ENCODE peak calls at places on chromosomes 6 and 20, in eight cellular contexts. One of them, this sample, is unnamed.

GRCh38 chr20:45969712-45970634 is 2.0 kb downstream of the ZNF335 start:
- DNase-seq in fibroblast of mammary gland: peak
- DNase-seq in GM12865: no peak
- DNase-seq in lung: no peak
- DNase-seq in A549: peak
- DNase-seq in AG04450: peak
- DNase-seq in GM12864: no peak
- DNase-seq in ovary: no peak
- DNase-seq in this sample: peak

GRCh38 chr6:13194852-13195251 is 133.5 kb downstream of the TBC1D7 start:
- DNase-seq in ovary: no peak
- DNase-seq in fibroblast of mammary gland: peak
- DNase-seq in lung: peak
- DNase-seq in A549: peak
- DNase-seq in GM12865: peak
- DNase-seq in AG04450: peak
- DNase-seq in GM12864: peak
- DNase-seq in this sample: peak

GRCh38 chr20:22446613-22447447 is 137.5 kb downstream of the FOXA2 start:
- DNase-seq in fibroblast of mammary gland: no peak
- DNase-seq in GM12865: no peak
- DNase-seq in lung: peak
- DNase-seq in ovary: no peak
- DNase-seq in GM12864: no peak
- DNase-seq in AG04450: no peak
- DNase-seq in A549: no peak
- DNase-seq in this sample: no peak

GRCh38 chr6:31898200-31899011 is 908 bp upstream of the EHMT2 start:
- DNase-seq in ovary: peak
- DNase-seq in lung: no peak
- DNase-seq in GM12864: no peak
- DNase-seq in fibroblast of mammary gland: peak
- DNase-seq in GM12865: peak
- DNase-seq in AG04450: no peak
- DNase-seq in A549: peak
- DNase-seq in this sample: peak

GRCh38 chr6:147641511-147641910 is 133.0 kb downstream of the SAMD5 start:
- DNase-seq in lung: no peak
- DNase-seq in ovary: no peak
- DNase-seq in AG04450: no peak
- DNase-seq in A549: no peak
- DNase-seq in GM12865: no peak
- DNase-seq in fibroblast of mammary gland: no peak
- DNase-seq in GM12864: no peak
- DNase-seq in this sample: no peak

GRCh38 chr6:6915813-6916547 is 191.8 kb upstream of the RREB1 start:
- DNase-seq in ovary: peak
- DNase-seq in GM12864: no peak
- DNase-seq in GM12865: no peak
- DNase-seq in fibroblast of mammary gland: peak
- DNase-seq in A549: no peak
- DNase-seq in lung: peak
- DNase-seq in AG04450: no peak
- DNase-seq in this sample: no peak

GRCh38 chr6:119495230-119495683 is 145.7 kb upstream of the MAN1A1 start:
- DNase-seq in fibroblast of mammary gland: no peak
- DNase-seq in A549: no peak
- DNase-seq in AG04450: no peak
- DNase-seq in GM12864: no peak
- DNase-seq in GM12865: no peak
- DNase-seq in ovary: no peak
- DNase-seq in lung: no peak
- DNase-seq in this sample: no peak

GRCh38 chr6:170006524-170007467 is 255.4 kb downstream of the ERMARD start:
- DNase-seq in AG04450: no peak
- DNase-seq in GM12864: no peak
- DNase-seq in lung: no peak
- DNase-seq in fibroblast of mammary gland: no peak
- DNase-seq in A549: no peak
- DNase-seq in ovary: no peak
- DNase-seq in GM12865: no peak
- DNase-seq in this sample: no peak

GRCh38 chr6:139547082-139547776 is 172.8 kb upstream of the CITED2 start:
- DNase-seq in lung: no peak
- DNase-seq in GM12864: no peak
- DNase-seq in AG04450: no peak
- DNase-seq in fibroblast of mammary gland: peak
- DNase-seq in A549: no peak
- DNase-seq in GM12865: no peak
- DNase-seq in ovary: no peak
- DNase-seq in this sample: no peak

GRCh38 chr6:148780918-148781436 is 34.1 kb downstream of the UST start:
- DNase-seq in fibroblast of mammary gland: no peak
- DNase-seq in ovary: no peak
- DNase-seq in AG04450: no peak
- DNase-seq in A549: no peak
- DNase-seq in GM12865: peak
- DNase-seq in lung: no peak
- DNase-seq in GM12864: peak
- DNase-seq in this sample: peak
- TF ChIP-seq CTCF in fibroblast of mammary gland: no peak
- TF ChIP-seq CTCF in ovary: no peak
- TF ChIP-seq CTCF in AG04450: no peak
- TF ChIP-seq CTCF in A549: no peak
- TF ChIP-seq CTCF in GM12865: no peak
- TF ChIP-seq CTCF in lung: no peak
- TF ChIP-seq CTCF in GM12864: no peak
- TF ChIP-seq CTCF in this sample: no peak

DNA sequence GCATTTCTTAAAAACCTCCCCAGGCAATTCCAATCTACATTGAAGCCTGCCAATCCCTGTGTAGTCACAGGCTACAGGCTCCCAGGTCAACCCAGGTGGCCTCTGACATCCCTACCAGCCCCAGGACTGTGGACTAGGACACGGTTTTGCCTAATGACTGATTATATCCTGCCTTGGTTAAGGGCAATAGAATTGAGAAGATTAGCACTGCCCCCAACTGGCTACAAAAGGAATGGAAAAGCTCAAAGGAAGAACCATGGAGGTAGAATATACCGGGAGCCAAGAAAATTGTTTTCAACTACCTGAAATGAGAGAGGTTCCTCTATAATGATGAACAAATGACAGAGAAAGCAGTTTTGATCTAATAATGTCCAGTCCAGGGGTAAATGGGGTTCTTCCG is 421.1 kb upstream of the AGPAT4 start:
- DNase-seq in fibroblast of mammary gland: peak
- DNase-seq in AG04450: no peak
- DNase-seq in GM12864: no peak
- DNase-seq in GM12865: peak
- DNase-seq in lung: no peak
- DNase-seq in A549: no peak
- DNase-seq in ovary: no peak
- DNase-seq in this sample: peak
- TF ChIP-seq CTCF in fibroblast of mammary gland: peak
- TF ChIP-seq CTCF in AG04450: peak
- TF ChIP-seq CTCF in GM12864: peak
- TF ChIP-seq CTCF in GM12865: peak
- TF ChIP-seq CTCF in lung: no peak
- TF ChIP-seq CTCF in A549: peak
- TF ChIP-seq CTCF in ovary: no peak
- TF ChIP-seq CTCF in this sample: peak

GRCh38 chr6:88013554-88013953 is 34.1 kb upstream of the SPACA1 start:
- DNase-seq in fibroblast of mammary gland: no peak
- DNase-seq in A549: peak
- DNase-seq in AG04450: no peak
- DNase-seq in GM12864: no peak
- DNase-seq in ovary: no peak
- DNase-seq in GM12865: no peak
- DNase-seq in lung: no peak
- DNase-seq in this sample: no peak
- TF ChIP-seq CTCF in fibroblast of mammary gland: no peak
- TF ChIP-seq CTCF in A549: no peak
- TF ChIP-seq CTCF in AG04450: peak
- TF ChIP-seq CTCF in GM12864: peak
- TF ChIP-seq CTCF in ovary: no peak
- TF ChIP-seq CTCF in GM12865: no peak
- TF ChIP-seq CTCF in lung: no peak
- TF ChIP-seq CTCF in this sample: no peak

GRCh38 chr20:1568166-1568490 is 10.6 kb upstream of the SIRPD start:
- DNase-seq in GM12864: no peak
- DNase-seq in fibroblast of mammary gland: no peak
- DNase-seq in GM12865: no peak
- DNase-seq in A549: no peak
- DNase-seq in ovary: no peak
- DNase-seq in AG04450: no peak
- DNase-seq in lung: no peak
- DNase-seq in this sample: peak
- TF ChIP-seq CTCF in GM12864: no peak
- TF ChIP-seq CTCF in fibroblast of mammary gland: no peak
- TF ChIP-seq CTCF in GM12865: no peak
- TF ChIP-seq CTCF in A549: no peak
- TF ChIP-seq CTCF in ovary: no peak
- TF ChIP-seq CTCF in AG04450: no peak
- TF ChIP-seq CTCF in lung: no peak
- TF ChIP-seq CTCF in this sample: no peak

This sample was measured in GM20000.